ENCODE peak calls at places on chromosomes 7 and 10, in four cellular contexts. Y is CD8-positive, alpha-beta memory T cell; L is head of caudate nucleus; D is stimulated activated CD4-positive, alpha-beta T cell treated with anti-CD3 and anti-CD28 coated beads, Interleukin-12 subunit alpha, Interleukin-12 subunit beta, amount 100 ng/mL, for 24 hours. E is an unnamed sample.

GRCh38 chr7:111380945-111381344 is 181.3 kb downstream of the IMMP2L start:
- DNase-seq in Y (no peak), D (no peak), L (no peak), E (no peak)

GRCh38 chr7:91280180-91280579 is 15.9 kb downstream of the FZD1 start:
- DNase-seq in Y (no peak), D (no peak), L (no peak), E (no peak)

GRCh38 chr10:97584060-97584797 is at the start of gene HOGA1:
- DNase-seq in D (no peak), L (peak; percentile 80), Y (no peak), E (no peak)

GRCh38 chr7:98249106-98249505 is 2.9 kb downstream of the TECPR1 start:
- DNase-seq in D (no peak), L (no peak), Y (peak; percentile 8), E (no peak)

GRCh38 chr10:66827353-66827752 is 98.5 kb upstream of the LRRTM3 start:
- DNase-seq in D (no peak), Y (no peak), L (no peak), E (no peak)

GRCh38 chr7:19677201-19677600 is 31.6 kb downstream of the POLR1F start:
- DNase-seq in Y (no peak), L (no peak), D (no peak), E (no peak)

GRCh38 chr10:28118985-28119628 is 120.2 kb upstream of the ODAD2 start:
- DNase-seq in D (no peak), Y (no peak), L (no peak), E (no peak)

GRCh38 chr10:25047902-25048301 is 31.5 kb downstream of the THNSL1 start:
- DNase-seq in D (no peak), L (no peak), Y (no peak), E (no peak)

E was measured in esophagus squamous epithelium.